ENCODE peak calls at places on chromosomes 5 and 9, in nine cellular contexts. One of them, this sample, is unnamed.

GRCh38 chr9:16138961-16139441 is 586.2 kb downstream of the CCDC171 start:
- DNase-seq in lower lobe of right lung: no peak
- DNase-seq in CD8-positive, alpha-beta memory T cell: no peak
- DNase-seq in right cardiac atrium: peak; percentile 64
- DNase-seq in body of pancreas: no peak
- DNase-seq in esophagus squamous epithelium: no peak
- DNase-seq in BJ: no peak
- DNase-seq in tibial artery: peak; percentile 63
- DNase-seq in fibroblast of lung: peak; percentile 99
- DNase-seq in this sample: no peak

GRCh38 chr5:42982107-42982622 is 58.0 kb downstream of the ANXA2R start:
- DNase-seq in CD8-positive, alpha-beta memory T cell: no peak
- DNase-seq in lower lobe of right lung: no peak
- DNase-seq in esophagus squamous epithelium: no peak
- DNase-seq in fibroblast of lung: peak; percentile 37
- DNase-seq in body of pancreas: no peak
- DNase-seq in tibial artery: no peak
- DNase-seq in right cardiac atrium: peak; percentile 50
- DNase-seq in BJ: no peak
- DNase-seq in this sample: no peak

GRCh38 chr5:132695956-132696355 is 22.2 kb downstream of the IL4 start:
- DNase-seq in body of pancreas: no peak
- DNase-seq in lower lobe of right lung: no peak
- DNase-seq in right cardiac atrium: no peak
- DNase-seq in tibial artery: no peak
- DNase-seq in BJ: no peak
- DNase-seq in fibroblast of lung: no peak
- DNase-seq in esophagus squamous epithelium: no peak
- DNase-seq in CD8-positive, alpha-beta memory T cell: no peak
- DNase-seq in this sample: no peak

GRCh38 chr9:110029422-110029814 is 178.5 kb downstream of the C9orf152 start:
- DNase-seq in right cardiac atrium: no peak
- DNase-seq in esophagus squamous epithelium: no peak
- DNase-seq in body of pancreas: no peak
- DNase-seq in BJ: peak; percentile 71
- DNase-seq in lower lobe of right lung: no peak
- DNase-seq in CD8-positive, alpha-beta memory T cell: no peak
- DNase-seq in tibial artery: peak; percentile 45
- DNase-seq in fibroblast of lung: peak; percentile 94
- DNase-seq in this sample: no peak

GRCh38 chr9:37920471-37921167 is 16.7 kb upstream of the SLC25A51 start:
- DNase-seq in fibroblast of lung: no peak
- DNase-seq in CD8-positive, alpha-beta memory T cell: no peak
- DNase-seq in BJ: no peak
- DNase-seq in tibial artery: no peak
- DNase-seq in body of pancreas: no peak
- DNase-seq in right cardiac atrium: no peak
- DNase-seq in esophagus squamous epithelium: no peak
- DNase-seq in lower lobe of right lung: no peak
- DNase-seq in this sample: peak; percentile 77

GRCh38 chr5:139561655-139562451 is 714 bp downstream of the UBE2D2 start:
- DNase-seq in lower lobe of right lung: peak; percentile 68
- DNase-seq in CD8-positive, alpha-beta memory T cell: no peak
- DNase-seq in tibial artery: peak; percentile 31
- DNase-seq in body of pancreas: peak; percentile 50
- DNase-seq in fibroblast of lung: peak; percentile 51
- DNase-seq in esophagus squamous epithelium: no peak
- DNase-seq in BJ: no peak
- DNase-seq in right cardiac atrium: no peak
- DNase-seq in this sample: peak; percentile 87

GRCh38 chr9:99474186-99474585 is 252.1 kb downstream of the SEC61B start:
- DNase-seq in tibial artery: no peak
- DNase-seq in esophagus squamous epithelium: no peak
- DNase-seq in lower lobe of right lung: no peak
- DNase-seq in body of pancreas: no peak
- DNase-seq in BJ: no peak
- DNase-seq in fibroblast of lung: no peak
- DNase-seq in right cardiac atrium: no peak
- DNase-seq in CD8-positive, alpha-beta memory T cell: no peak
- DNase-seq in this sample: no peak

GRCh38 chr9:127945942-127946341 is 8.3 kb upstream of the DPM2 start:
- DNase-seq in body of pancreas: no peak
- DNase-seq in CD8-positive, alpha-beta memory T cell: no peak
- DNase-seq in BJ: no peak
- DNase-seq in esophagus squamous epithelium: no peak
- DNase-seq in tibial artery: no peak
- DNase-seq in fibroblast of lung: no peak
- DNase-seq in right cardiac atrium: peak; percentile 7
- DNase-seq in lower lobe of right lung: no peak
- DNase-seq in this sample: no peak

GRCh38 chr5:89417990-89418820 is 535.2 kb upstream of the MEF2C start:
- DNase-seq in CD8-positive, alpha-beta memory T cell: no peak
- DNase-seq in fibroblast of lung: peak; percentile 7
- DNase-seq in right cardiac atrium: no peak
- DNase-seq in lower lobe of right lung: peak; percentile 16
- DNase-seq in BJ: no peak
- DNase-seq in body of pancreas: no peak
- DNase-seq in esophagus squamous epithelium: no peak
- DNase-seq in tibial artery: no peak
- DNase-seq in this sample: no peak

GRCh38 chr5:133618141-133618540 is 5.8 kb upstream of the FSTL4 start:
- DNase-seq in BJ: no peak
- DNase-seq in CD8-positive, alpha-beta memory T cell: no peak
- DNase-seq in right cardiac atrium: no peak
- DNase-seq in fibroblast of lung: no peak
- DNase-seq in body of pancreas: no peak
- DNase-seq in lower lobe of right lung: no peak
- DNase-seq in tibial artery: no peak
- DNase-seq in esophagus squamous epithelium: no peak
- DNase-seq in this sample: no peak

GRCh38 chr5:54470191-54470590 is 14.7 kb downstream of the HSPB3 start:
- DNase-seq in right cardiac atrium: no peak
- DNase-seq in lower lobe of right lung: no peak
- DNase-seq in BJ: peak; percentile 51
- DNase-seq in esophagus squamous epithelium: no peak
- DNase-seq in fibroblast of lung: peak; percentile 50
- DNase-seq in body of pancreas: no peak
- DNase-seq in tibial artery: no peak
- DNase-seq in CD8-positive, alpha-beta memory T cell: no peak
- DNase-seq in this sample: no peak

GRCh38 chr5:158378931-158379330 is 520.0 kb upstream of the CLINT1 start:
- DNase-seq in tibial artery: no peak
- DNase-seq in CD8-positive, alpha-beta memory T cell: no peak
- DNase-seq in lower lobe of right lung: no peak
- DNase-seq in esophagus squamous epithelium: no peak
- DNase-seq in fibroblast of lung: no peak
- DNase-seq in body of pancreas: no peak
- DNase-seq in right cardiac atrium: no peak
- DNase-seq in BJ: no peak
- DNase-seq in this sample: peak; percentile 10

GRCh38 chr9:92709954-92710353 is 40.0 kb upstream of the IPPK start:
- DNase-seq in right cardiac atrium: no peak
- DNase-seq in fibroblast of lung: no peak
- DNase-seq in lower lobe of right lung: no peak
- DNase-seq in CD8-positive, alpha-beta memory T cell: no peak
- DNase-seq in esophagus squamous epithelium: no peak
- DNase-seq in tibial artery: no peak
- DNase-seq in body of pancreas: no peak
- DNase-seq in BJ: no peak
- DNase-seq in this sample: no peak
- H3K4me3 ChIP-seq in right cardiac atrium: no peak overlapping the region
- H3K4me3 ChIP-seq in fibroblast of lung: no peak overlapping the region
- H3K4me3 ChIP-seq in lower lobe of right lung: no peak overlapping the region
- H3K4me3 ChIP-seq in CD8-positive, alpha-beta memory T cell: no peak overlapping the region
- H3K4me3 ChIP-seq in esophagus squamous epithelium: no peak overlapping the region
- H3K4me3 ChIP-seq in tibial artery: no peak overlapping the region
- H3K4me3 ChIP-seq in body of pancreas: no peak overlapping the region
- H3K4me3 ChIP-seq in BJ: no peak overlapping the region
- H3K4me3 ChIP-seq in this sample: no peak overlapping the region

DNA sequence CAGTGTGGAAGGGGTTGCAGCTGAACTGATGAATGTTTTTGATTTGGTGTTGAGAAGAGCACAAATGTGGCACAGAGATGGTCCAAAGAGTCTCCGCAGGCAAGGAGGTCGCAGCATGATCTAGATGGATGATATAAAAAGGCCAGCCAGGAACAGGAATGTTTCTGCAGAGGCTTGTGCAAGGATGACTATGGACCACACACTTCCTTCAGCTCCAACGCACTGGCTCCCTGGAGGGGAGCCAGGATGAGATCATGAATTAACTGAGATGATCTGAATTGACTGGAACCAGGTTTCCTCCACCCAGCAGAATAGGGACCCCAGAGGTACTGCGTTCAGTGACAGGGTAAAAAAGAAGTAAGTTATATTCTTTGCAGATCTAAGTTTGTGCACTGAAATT is 89.0 kb downstream of the ARSB start:
- DNase-seq in tibial artery: no peak
- DNase-seq in fibroblast of lung: peak; percentile 84
- DNase-seq in CD8-positive, alpha-beta memory T cell: no peak
- DNase-seq in BJ: no peak
- DNase-seq in esophagus squamous epithelium: no peak
- DNase-seq in right cardiac atrium: no peak
- DNase-seq in body of pancreas: no peak
- DNase-seq in lower lobe of right lung: no peak
- DNase-seq in this sample: no peak
- H3K27me3 ChIP-seq in tibial artery: no peaks in the 10 kb centered on the region
- H3K27me3 ChIP-seq in fibroblast of lung: no peaks in the 10 kb centered on the region
- H3K27me3 ChIP-seq in CD8-positive, alpha-beta memory T cell: no peaks in the 10 kb centered on the region
- H3K27me3 ChIP-seq in BJ: no peaks in the 10 kb centered on the region
- H3K27me3 ChIP-seq in esophagus squamous epithelium: no peaks in the 10 kb centered on the region
- H3K27me3 ChIP-seq in right cardiac atrium: no peaks in the 10 kb centered on the region
- H3K27me3 ChIP-seq in body of pancreas: no peaks in the 10 kb centered on the region
- H3K27me3 ChIP-seq in lower lobe of right lung: no peaks in the 10 kb centered on the region
- H3K27me3 ChIP-seq in this sample: no peaks in the 10 kb centered on the region

GRCh38 chr5:171315925-171316257 is 6.8 kb downstream of the TLX3 start:
- DNase-seq in lower lobe of right lung: no peak
- DNase-seq in BJ: no peak
- DNase-seq in body of pancreas: no peak
- DNase-seq in tibial artery: no peak
- DNase-seq in fibroblast of lung: no peak
- DNase-seq in esophagus squamous epithelium: no peak
- DNase-seq in right cardiac atrium: no peak
- DNase-seq in CD8-positive, alpha-beta memory T cell: no peak
- DNase-seq in this sample: no peak
- H3K4me3 ChIP-seq in lower lobe of right lung: no peak overlapping the region
- H3K4me3 ChIP-seq in BJ: no peak overlapping the region
- H3K4me3 ChIP-seq in body of pancreas: no peak overlapping the region
- H3K4me3 ChIP-seq in tibial artery: peak overlapping the region; percentile 8
- H3K4me3 ChIP-seq in fibroblast of lung: no peak overlapping the region
- H3K4me3 ChIP-seq in esophagus squamous epithelium: peak overlapping the region; percentile 49
- H3K4me3 ChIP-seq in right cardiac atrium: peak overlapping the region; percentile 3
- H3K4me3 ChIP-seq in CD8-positive, alpha-beta memory T cell: no peak overlapping the region
- H3K4me3 ChIP-seq in this sample: no peak overlapping the region

DNA sequence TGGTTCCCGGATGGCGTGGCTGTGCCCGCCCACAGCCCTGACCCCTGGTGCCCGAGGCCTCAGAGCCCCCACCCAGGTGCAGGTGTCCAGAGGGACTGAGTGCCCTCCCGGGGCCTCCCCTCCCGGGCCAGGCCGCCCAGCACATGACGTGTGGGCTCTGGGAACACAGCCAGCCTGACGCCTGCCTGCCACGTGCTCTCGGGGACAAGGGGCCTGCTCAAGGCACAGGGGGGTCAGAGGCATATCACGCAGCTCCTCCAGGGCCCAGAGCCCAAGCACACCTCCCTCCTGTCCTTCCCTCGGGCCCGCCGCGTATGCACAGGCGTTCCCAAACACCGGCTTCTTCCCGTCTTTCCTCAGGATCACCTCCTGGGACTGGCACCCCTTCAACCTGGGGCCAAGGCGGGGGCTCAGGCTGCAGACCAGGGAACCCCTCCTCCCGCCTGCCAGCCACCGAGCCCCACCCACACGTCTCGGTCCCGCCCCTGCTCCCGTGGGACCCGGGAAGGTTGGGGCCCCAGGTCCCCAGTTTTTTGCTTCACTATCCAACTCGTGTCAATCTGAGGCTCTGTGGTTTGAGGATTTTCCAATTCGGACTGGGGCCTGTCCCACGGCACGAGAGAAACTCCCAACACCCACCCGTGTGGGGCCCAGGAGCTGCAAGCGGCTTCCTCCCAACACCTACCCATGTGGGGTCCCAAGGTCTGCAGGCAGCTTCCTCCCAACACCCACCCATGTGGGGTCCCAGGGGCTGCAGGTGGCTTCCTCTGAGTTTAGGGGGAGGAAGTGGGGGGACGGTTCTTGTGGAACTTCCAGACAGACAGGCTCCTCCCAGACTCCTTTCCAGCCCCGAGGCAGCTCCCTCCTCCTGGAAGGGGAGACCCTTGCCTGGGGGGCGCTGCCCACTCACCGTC is 1.5 kb downstream of the LCN10 start:
- DNase-seq in tibial artery: no peak
- DNase-seq in esophagus squamous epithelium: no peak
- DNase-seq in CD8-positive, alpha-beta memory T cell: no peak
- DNase-seq in BJ: no peak
- DNase-seq in lower lobe of right lung: no peak
- DNase-seq in body of pancreas: no peak
- DNase-seq in fibroblast of lung: no peak
- DNase-seq in right cardiac atrium: peak; percentile 64
- DNase-seq in this sample: no peak
- H3K27me3 ChIP-seq in tibial artery: no peaks in the 10 kb centered on the region
- H3K27me3 ChIP-seq in esophagus squamous epithelium: peaks cover 16% of the 10 kb centered on the region
- H3K27me3 ChIP-seq in CD8-positive, alpha-beta memory T cell: no peaks in the 10 kb centered on the region
- H3K27me3 ChIP-seq in BJ: peaks cover 11% of the 10 kb centered on the region
- H3K27me3 ChIP-seq in lower lobe of right lung: peaks cover 38% of the 10 kb centered on the region
- H3K27me3 ChIP-seq in body of pancreas: peaks cover 14% of the 10 kb centered on the region
- H3K27me3 ChIP-seq in fibroblast of lung: peaks cover 26% of the 10 kb centered on the region
- H3K27me3 ChIP-seq in right cardiac atrium: no peaks in the 10 kb centered on the region
- H3K27me3 ChIP-seq in this sample: no peaks in the 10 kb centered on the region

GRCh38 chr5:10567181-10567591 is 3.3 kb downstream of the ANKRD33B start:
- DNase-seq in esophagus squamous epithelium: no peak
- DNase-seq in right cardiac atrium: no peak
- DNase-seq in tibial artery: no peak
- DNase-seq in CD8-positive, alpha-beta memory T cell: no peak
- DNase-seq in lower lobe of right lung: no peak
- DNase-seq in body of pancreas: no peak
- DNase-seq in fibroblast of lung: peak; percentile 47
- DNase-seq in BJ: no peak
- DNase-seq in this sample: no peak
- H3K4me3 ChIP-seq in esophagus squamous epithelium: peak overlapping the region; percentile 81
- H3K4me3 ChIP-seq in right cardiac atrium: no peak overlapping the region
- H3K4me3 ChIP-seq in tibial artery: no peak overlapping the region
- H3K4me3 ChIP-seq in CD8-positive, alpha-beta memory T cell: no peak overlapping the region
- H3K4me3 ChIP-seq in lower lobe of right lung: no peak overlapping the region
- H3K4me3 ChIP-seq in body of pancreas: no peak overlapping the region
- H3K4me3 ChIP-seq in fibroblast of lung: peak overlapping the region; percentile 87
- H3K4me3 ChIP-seq in BJ: peak overlapping the region; percentile 7
- H3K4me3 ChIP-seq in this sample: no peak overlapping the region